ENCODE peak calls at places on chromosomes 7 and 10, in nine cellular contexts. K is uterus, Y is fibroblast of the aortic adventitia, Q is colonic mucosa, F is AG04449, M is Panc1, U is A673, W is AG04450, B is psoas muscle. L is an unnamed sample.

GRCh38 chr7:7972128-7972527 is 3.5 kb downstream of the GLCCI1 start:
- DNase-seq in K (no peak), Y (no peak), Q (no peak), F (no peak), M (no peak), U (no peak), W (no peak), B (no peak), L (no peak)

GRCh38 chr10:14889318-14889717 is 10.7 kb downstream of the SUV39H2 start:
- DNase-seq in K (no peak), Y (peak; percentile 21), Q (no peak), F (no peak), M (no peak), U (peak; percentile 12), W (no peak), B (no peak), L (peak; percentile 22)

GRCh38 chr10:63765126-63765525 is 243.9 kb downstream of the REEP3 start:
- DNase-seq in K (no peak), Y (no peak), Q (no peak), F (no peak), M (no peak), U (no peak), W (no peak), B (no peak), L (peak; percentile 26)

GRCh38 chr7:69564454-69565417 is 33.5 kb upstream of the AUTS2 start:
- DNase-seq in K (peak; percentile 19), Y (peak; percentile 35), Q (no peak), F (no peak), M (no peak), U (peak; percentile 81), W (no peak), B (no peak), L (peak; percentile 76)

GRCh38 chr7:135855836-135856235 is 107.2 kb upstream of the FAM180A start:
- DNase-seq in K (no peak), Y (peak; percentile 27), Q (no peak), F (no peak), M (no peak), U (peak; percentile 87), W (no peak), B (no peak), L (peak; percentile 7)

GRCh38 chr10:54342058-54342457 is 459.0 kb downstream of the PCDH15 start:
- DNase-seq in K (no peak), Y (no peak), Q (no peak), F (no peak), M (no peak), U (no peak), W (no peak), B (no peak), L (no peak)

GRCh38 chr10:70169661-70170364 is 501 bp downstream of the SAR1A start:
- DNase-seq in K (no peak), Y (no peak), Q (no peak), F (no peak), M (no peak), U (peak; percentile 20), W (no peak), B (no peak), L (no peak)

GRCh38 chr10:97280783-97281182 is 11.7 kb downstream of the ARHGAP19 start:
- DNase-seq in K (no peak), Y (no peak), Q (no peak), F (no peak), M (no peak), U (no peak), W (no peak), B (no peak), L (no peak)

GRCh38 chr7:17043012-17043877 is 161.5 kb upstream of the AGR3 start:
- DNase-seq in K (no peak), Y (peak; percentile 70), Q (no peak), F (no peak), M (no peak), U (peak; percentile 88), W (no peak), B (no peak), L (peak; percentile 82)

GRCh38 chr7:17042211-17042610 is 160.4 kb upstream of the AGR3 start:
- DNase-seq in K (no peak), Y (no peak), Q (no peak), F (no peak), M (no peak), U (no peak), W (no peak), B (no peak), L (no peak)

GRCh38 chr7:17046666-17047065 is 164.9 kb upstream of the AGR3 start:
- DNase-seq in K (no peak), Y (peak; percentile 88), Q (no peak), F (no peak), M (no peak), U (no peak), W (no peak), B (no peak), L (no peak)

GRCh38 chr7:17044868-17045267 is 163.1 kb upstream of the AGR3 start:
- DNase-seq in K (no peak), Y (no peak), Q (no peak), F (no peak), M (no peak), U (no peak), W (no peak), B (no peak), L (no peak)

GRCh38 chr7:17044396-17044795 is 162.6 kb upstream of the AGR3 start:
- DNase-seq in K (no peak), Y (no peak), Q (no peak), F (no peak), M (no peak), U (peak; percentile 75), W (no peak), B (no peak), L (no peak)
- TF ChIP-seq CTCF in K (no peak), Y (no peak), Q (no peak), F (no peak), M (peak; percentile 21), U (peak; percentile 22), W (no peak), B (no peak), L (no peak)

DNA sequence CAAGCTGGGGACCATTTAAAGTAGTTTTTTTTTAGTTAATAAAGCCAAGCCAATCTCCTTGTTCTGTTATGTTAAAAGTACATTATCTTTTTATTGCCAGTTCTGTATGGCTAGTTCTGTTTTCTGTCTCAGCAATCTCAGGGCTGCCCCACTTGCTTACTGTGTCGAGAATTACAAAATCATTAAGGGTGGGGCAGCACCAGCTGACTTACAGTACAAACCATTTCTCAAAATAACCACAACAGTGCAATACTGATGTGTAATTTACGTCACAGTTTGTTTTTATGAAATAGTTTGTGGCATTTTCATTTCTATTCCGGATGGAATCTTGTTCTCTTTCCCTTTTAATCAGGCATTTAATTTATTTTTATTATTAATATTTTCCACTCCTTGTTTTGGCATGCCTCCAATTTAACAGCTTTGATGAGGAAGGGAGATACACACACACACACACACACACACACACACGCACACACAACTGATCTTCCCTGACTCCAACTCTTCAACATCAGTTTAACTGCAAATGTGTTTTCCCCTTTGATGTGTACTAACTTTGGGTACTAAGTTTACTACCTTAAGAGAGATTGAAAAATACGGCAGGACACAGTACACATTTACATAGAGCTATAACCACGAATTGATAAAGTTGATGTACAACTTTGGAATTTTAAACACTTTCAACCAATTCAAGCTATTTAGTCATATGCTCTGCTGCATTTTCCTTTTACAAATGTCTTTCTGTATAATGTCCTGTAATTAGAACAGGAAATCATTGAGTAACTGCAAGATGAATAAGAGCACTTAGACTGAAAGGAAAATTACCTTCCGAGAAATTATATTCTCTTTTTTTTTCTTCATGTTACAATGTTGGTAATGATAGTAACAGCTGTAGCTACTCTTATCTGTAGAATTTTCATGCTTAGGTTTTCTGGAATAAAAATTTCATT is 91.5 kb downstream of the ARID5B start:
- DNase-seq in K (peak; percentile 36), Y (peak; percentile 98), Q (peak; percentile 62), F (peak; percentile 75), M (no peak), U (peak; percentile 94), W (peak; percentile 41), B (no peak), L (peak; percentile 98)
- H3K4me3 ChIP-seq in K (no peak overlapping the region), Y (peak overlapping the region; percentile 45), Q (no peak overlapping the region), F (no peak overlapping the region), M (no peak overlapping the region), U (peak overlapping the region; percentile 40), W (peak overlapping the region; percentile 2), B (peak overlapping the region; percentile 46), L (peak overlapping the region; percentile 24)

GRCh38 chr10:11177926-11178453 is 160.3 kb downstream of the CELF2 start:
- DNase-seq in K (no peak), Y (no peak), Q (no peak), F (no peak), M (no peak), U (no peak), W (no peak), B (no peak), L (no peak)

GRCh38 chr10:11180228-11180627 is 162.6 kb downstream of the CELF2 start:
- DNase-seq in K (no peak), Y (no peak), Q (no peak), F (no peak), M (no peak), U (no peak), W (no peak), B (no peak), L (no peak)

GRCh38 chr10:11176746-11177145 is 159.1 kb downstream of the CELF2 start:
- DNase-seq in K (no peak), Y (no peak), Q (no peak), F (no peak), M (no peak), U (no peak), W (no peak), B (no peak), L (no peak)

GRCh38 chr10:11179231-11180105 is 161.8 kb downstream of the CELF2 start:
- DNase-seq in K (no peak), Y (no peak), Q (no peak), F (no peak), M (no peak), U (no peak), W (no peak), B (no peak), L (no peak)

DNA sequence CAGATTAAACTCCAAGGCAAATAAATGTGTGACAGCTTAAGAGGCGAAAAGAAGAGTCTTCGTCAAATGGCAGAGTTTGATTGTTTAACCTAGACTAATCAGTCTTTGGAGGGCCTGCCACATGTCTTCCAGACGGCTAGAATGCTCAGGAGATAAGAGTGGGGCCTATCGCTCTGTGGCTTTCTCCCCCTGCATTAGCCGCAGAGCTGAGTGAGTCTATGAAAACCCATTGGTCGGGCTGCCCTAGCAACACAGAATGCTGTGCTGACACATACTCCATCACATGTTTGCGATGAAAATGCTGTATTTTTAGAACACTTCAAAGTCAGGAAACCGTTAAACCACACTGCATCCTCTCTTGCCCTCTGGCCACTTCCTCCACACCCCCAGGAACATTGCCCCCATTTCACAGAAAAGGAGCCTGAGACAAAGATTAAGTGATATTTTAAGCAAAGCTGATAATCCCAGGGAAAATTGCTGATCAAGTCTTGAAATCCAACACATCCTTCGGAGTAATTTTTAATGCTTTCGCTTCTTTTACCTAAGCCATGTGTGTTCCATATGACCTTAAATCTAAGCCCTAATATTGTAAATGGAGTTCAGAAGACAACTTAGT is 161.0 kb downstream of the CELF2 start:
- DNase-seq in K (no peak), Y (peak; percentile 39), Q (peak; percentile 47), F (peak; percentile 52), M (no peak), U (no peak), W (no peak), B (no peak), L (no peak)
- TF ChIP-seq CTCF in K (no peak), Y (no peak), Q (no peak), F (no peak), M (no peak), U (no peak), W (no peak), B (no peak), L (no peak)

GRCh38 chr10:61664985-61665384 is 2.3 kb downstream of the CABCOCO1 start:
- DNase-seq in K (no peak), Y (no peak), Q (no peak), F (no peak), M (no peak), U (no peak), W (no peak), B (no peak), L (no peak)

GRCh38 chr10:61662794-61663259 is at the start of gene CABCOCO1:
- DNase-seq in K (peak; percentile 67), Y (peak; percentile 47), Q (peak; percentile 63), F (no peak), M (no peak), U (peak; percentile 84), W (no peak), B (peak; percentile 42), L (peak; percentile 63)

GRCh38 chr10:61669161-61669755 is 6.5 kb downstream of the CABCOCO1 start:
- DNase-seq in K (no peak), Y (peak; percentile 17), Q (no peak), F (no peak), M (no peak), U (no peak), W (no peak), B (no peak), L (no peak)

DNA sequence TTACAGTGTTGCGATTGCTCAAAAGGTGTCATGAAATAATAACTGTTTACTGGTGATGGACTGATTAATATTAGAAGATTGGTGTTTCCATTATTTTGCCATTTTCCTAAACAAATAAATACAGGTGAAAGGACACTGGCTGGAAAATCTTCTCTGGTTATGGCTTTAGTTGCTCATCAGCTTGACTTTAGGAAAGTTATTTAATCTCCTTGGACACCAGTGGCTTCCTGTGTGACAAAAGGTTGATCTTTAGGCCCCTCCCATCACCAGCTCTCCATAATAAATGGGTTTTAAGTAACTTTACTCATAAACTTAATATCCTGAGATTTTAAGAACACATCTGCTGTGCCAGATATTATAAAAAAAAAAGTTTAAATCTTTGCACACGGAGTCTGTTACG is 737 bp downstream of the CABCOCO1 start:
- DNase-seq in K (no peak), Y (no peak), Q (no peak), F (no peak), M (no peak), U (no peak), W (no peak), B (no peak), L (peak; percentile 5)
- H3K4me3 ChIP-seq in K (peak overlapping the region; percentile 60), Y (peak overlapping the region; percentile 68), Q (no peak overlapping the region), F (no peak overlapping the region), M (peak overlapping the region; percentile 78), U (peak overlapping the region; percentile 61), W (no peak overlapping the region), B (peak overlapping the region; percentile 70), L (no peak overlapping the region)